ENCODE peak calls at places on chromosomes 6 and 20, in ten cellular contexts. E is OCI-LY7, Z is psoas muscle, I is A549, K is AG09309, B is colonic mucosa, Q is fibroblast of the aortic adventitia, X is left ventricle myocardium inferior, C is fibroblast of mammary gland, Y is BE2C. S is an unnamed sample.
A peak's percentile ranks its signal among the peaks of the same experiment; 100 is the strongest.

GRCh38 chr6:20911826-20912225 is 377.6 kb downstream of the CDKAL1 start:
- DNase-seq in E (no peak), Z (no peak), I (no peak), K (no peak), B (no peak), Q (no peak), X (no peak), C (no peak), Y (no peak), S (no peak)

GRCh38 chr20:36499211-36499610 is 42.1 kb upstream of the MYL9 start:
- DNase-seq in E (no peak), Z (no peak), I (no peak), K (no peak), B (no peak), Q (no peak), X (no peak), C (no peak), Y (no peak), S (no peak)

GRCh38 chr20:36462440-36463211 is 78.7 kb upstream of the MYL9 start:
- DNase-seq in E (peak; percentile 49), Z (peak; percentile 92), I (no peak), K (no peak), B (peak; percentile 42), Q (peak; percentile 59), X (peak; percentile 80), C (peak; percentile 53), Y (peak; percentile 30), S (peak; percentile 62)

GRCh38 chr6:158531970-158532369 is 27.9 kb upstream of the TMEM181 start:
- DNase-seq in E (no peak), Z (no peak), I (no peak), K (no peak), B (no peak), Q (no peak), X (no peak), C (no peak), Y (no peak), S (no peak)

GRCh38 chr6:52529311-52529710 is 47.5 kb downstream of the TRAM2 start:
- DNase-seq in E (no peak), Z (no peak), I (no peak), K (no peak), B (no peak), Q (no peak), X (no peak), C (no peak), Y (no peak), S (no peak)

GRCh38 chr20:11443382-11444119 is 474.1 kb upstream of the BTBD3 start:
- DNase-seq in E (no peak), Z (no peak), I (no peak), K (no peak), B (no peak), Q (no peak), X (no peak), C (no peak), Y (no peak), S (no peak)

GRCh38 chr6:121849477-121849876 is 414.0 kb downstream of the GJA1 start:
- DNase-seq in E (peak; percentile 57), Z (no peak), I (peak; percentile 61), K (no peak), B (peak; percentile 28), Q (peak; percentile 87), X (peak; percentile 17), C (peak; percentile 79), Y (peak; percentile 60), S (peak; percentile 87)

GRCh38 chr20:60851826-60852704 is 400.0 kb upstream of the CDH4 start:
- DNase-seq in E (peak; percentile 19), Z (no peak), I (peak; percentile 18), K (no peak), B (no peak), Q (no peak), X (no peak), C (peak; percentile 6), Y (no peak), S (no peak)

GRCh38 chr6:161268526-161269210 is 5.2 kb downstream of the AGPAT4 start:
- DNase-seq in E (no peak), Z (no peak), I (no peak), K (no peak), B (no peak), Q (no peak), X (no peak), C (no peak), Y (no peak), S (no peak)

GRCh38 chr20:6381887-6382286 is 259.1 kb upstream of the FERMT1 start:
- DNase-seq in E (no peak), Z (no peak), I (peak; percentile 11), K (no peak), B (no peak), Q (peak; percentile 1), X (no peak), C (no peak), Y (no peak), S (peak; percentile 33)

GRCh38 chr20:40637176-40637575 is 51.9 kb downstream of the MAFB start:
- DNase-seq in E (no peak), Z (no peak), I (no peak), K (no peak), B (no peak), Q (no peak), X (no peak), C (no peak), Y (no peak), S (no peak)

GRCh38 chr20:19729672-19730071 is 28.4 kb upstream of the RIN2 start:
- DNase-seq in E (no peak), Z (no peak), I (no peak), K (no peak), B (no peak), Q (no peak), X (no peak), C (no peak), Y (no peak), S (no peak)

GRCh38 chr6:50145125-50145524 is 95.4 kb upstream of the DEFB112 start:
- DNase-seq in E (peak; percentile 3), Z (no peak), I (no peak), K (no peak), B (no peak), Q (no peak), X (no peak), C (peak; percentile 3), Y (no peak), S (peak; percentile 3)

GRCh38 chr6:24667378-24667803 is 514 bp downstream of the ACOT13 start:
- DNase-seq in E (peak; percentile 16), Z (no peak), I (peak; percentile 7), K (no peak), B (peak; percentile 76), Q (peak; percentile 39), X (no peak), C (peak; percentile 20), Y (no peak), S (peak; percentile 26)

GRCh38 chr6:139364302-139364981 is 10.0 kb downstream of the CITED2 start:
- DNase-seq in E (peak; percentile 82), Z (no peak), I (peak; percentile 27), K (no peak), B (no peak), Q (peak; percentile 77), X (no peak), C (peak; percentile 66), Y (no peak), S (peak; percentile 72)

GRCh38 chr6:168546173-168546572 is 105.2 kb downstream of the SMOC2 start:
- DNase-seq in E (no peak), Z (peak; percentile 76), I (no peak), K (no peak), B (no peak), Q (peak; percentile 60), X (no peak), C (peak; percentile 17), Y (no peak), S (no peak)

DNA sequence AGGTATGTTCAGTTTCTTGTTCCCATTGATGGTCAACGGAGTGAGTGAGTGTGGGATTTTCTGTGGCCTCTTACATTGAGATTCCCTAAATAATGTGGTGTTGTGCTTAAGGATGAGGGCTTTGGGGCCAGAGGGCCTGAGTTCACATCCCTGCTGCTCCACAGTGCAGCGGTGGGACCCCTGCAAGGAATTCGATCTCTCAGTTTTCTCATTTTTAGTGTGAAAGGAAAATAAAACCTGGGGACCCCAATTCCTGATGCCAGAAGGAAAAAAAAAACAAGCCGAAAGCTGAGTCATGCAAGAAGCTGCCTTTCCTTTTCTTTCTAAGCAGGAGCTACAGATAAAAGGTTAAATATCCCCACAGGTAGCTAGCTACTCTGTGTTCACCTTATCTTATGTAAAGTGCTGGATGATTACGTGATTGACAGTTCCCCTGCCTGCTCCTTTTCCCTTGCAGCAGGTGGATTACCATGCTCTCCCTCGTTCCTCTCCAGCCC is 120.2 kb upstream of the CLDN20 start:
- DNase-seq in E (no peak), Z (no peak), I (no peak), K (no peak), B (no peak), Q (no peak), X (no peak), C (no peak), Y (no peak), S (peak; percentile 31)
- H3K4me3 ChIP-seq in E (peak overlapping the region; percentile 37), Z (peak overlapping the region; percentile 33), I (no peak overlapping the region), K (peak overlapping the region; percentile 24), B (no peak overlapping the region), Q (peak overlapping the region; percentile 23), X (peak overlapping the region; percentile 34), C (no peak overlapping the region), Y (no peak overlapping the region), S (peak overlapping the region; percentile 35)

GRCh38 chr20:14709439-14709838 is 372.0 kb upstream of the FLRT3 start:
- DNase-seq in E (no peak), Z (no peak), I (no peak), K (no peak), B (no peak), Q (no peak), X (no peak), C (no peak), Y (no peak), S (no peak)
- TF ChIP-seq CTCF in E (no peak), Z (no peak), I (no peak), K (no peak), B (no peak), Q (no peak), X (no peak), C (no peak), Y (no peak), S (no peak)

DNA sequence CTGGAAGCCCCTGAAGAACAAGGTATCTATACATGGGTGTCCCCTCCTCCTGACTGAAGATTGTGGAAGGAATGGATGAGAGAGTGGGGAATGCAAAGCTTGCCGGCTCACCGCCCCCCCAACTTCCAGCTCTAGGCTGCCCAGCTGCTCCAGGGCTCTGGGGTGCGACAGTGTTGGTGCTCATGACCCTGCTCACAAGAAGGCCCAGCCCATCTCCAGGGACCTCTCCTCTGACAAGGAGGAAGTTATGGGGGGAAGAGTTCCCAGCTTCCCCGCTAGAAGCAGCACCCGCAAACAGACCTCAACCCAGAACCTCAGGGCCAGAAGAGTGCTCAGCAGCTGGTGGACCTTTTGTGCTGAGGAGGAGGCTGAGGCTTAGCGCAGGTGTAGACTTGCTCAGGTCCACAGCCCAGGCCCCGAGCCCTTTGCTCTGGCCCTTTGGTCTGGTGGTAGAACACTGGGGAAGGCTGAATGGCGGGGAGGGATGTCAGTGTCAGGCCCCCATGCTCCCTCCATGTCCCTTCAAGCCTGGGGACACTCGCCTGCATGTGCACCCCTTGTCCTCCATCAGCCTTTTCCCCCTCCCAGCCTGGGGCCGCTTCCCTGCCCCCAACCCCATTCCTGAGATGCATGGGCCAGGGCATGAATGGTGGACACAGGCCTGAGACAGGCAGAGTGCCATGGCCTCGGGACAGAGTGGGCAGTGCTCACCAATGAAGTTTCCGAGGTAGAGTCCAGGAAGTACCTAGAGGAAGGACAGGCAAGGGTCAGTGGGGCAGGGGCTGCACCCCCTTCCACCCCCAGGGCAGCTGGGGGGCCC is 1.3 kb downstream of the DUSP15 start:
- DNase-seq in E (no peak), Z (no peak), I (no peak), K (no peak), B (no peak), Q (no peak), X (no peak), C (no peak), Y (no peak), S (no peak)
- H3K4me3 ChIP-seq in E (no peak overlapping the region), Z (peak overlapping the region; percentile 71), I (no peak overlapping the region), K (no peak overlapping the region), B (no peak overlapping the region), Q (no peak overlapping the region), X (peak overlapping the region; percentile 76), C (no peak overlapping the region), Y (no peak overlapping the region), S (no peak overlapping the region)

GRCh38 chr6:149328083-149328482 is 10.6 kb downstream of the TAB2 start:
- DNase-seq in E (no peak), Z (no peak), I (no peak), K (no peak), B (no peak), Q (no peak), X (no peak), C (no peak), Y (no peak), S (no peak)
- TF ChIP-seq CTCF in E (no peak), Z (no peak), I (no peak), K (no peak), B (no peak), Q (no peak), X (no peak), C (no peak), Y (no peak), S (no peak)